ENCODE peak calls at places on chromosomes 13 and 19, in ten cellular contexts. P is neuronal stem cell, V is A549, G is neural progenitor cell, R is prostate gland, C is RWPE1, L is pancreas, N is OCI-LY7, O is GM23338, Y is right cardiac atrium. I is an unnamed sample.

GRCh38 chr13:21738636-21739035 is 67.8 kb downstream of the FGF9 start:
- DNase-seq in R (no peak), G (no peak), O (no peak), C (no peak), V (no peak), L (no peak), P (no peak), Y (no peak), N (no peak), I (no peak)

GRCh38 chr19:13830761-13831481 is 35.7 kb downstream of the ZSWIM4 start:
- DNase-seq in R (no peak), Y (no peak), G (no peak), O (no peak), L (peak; percentile 44), N (no peak), V (peak; percentile 56), P (no peak), C (no peak), I (no peak)

GRCh38 chr19:49147923-49148682 is 7.1 kb downstream of the HRC start:
- DNase-seq in P (no peak), R (no peak), V (no peak), Y (peak; percentile 72), N (no peak), L (no peak), G (no peak), O (no peak), C (no peak), I (no peak)

GRCh38 chr19:7857727-7858701 is 16.2 kb downstream of the PRR36 start:
- DNase-seq in R (no peak), V (no peak), N (peak; percentile 67), Y (no peak), O (peak; percentile 93), G (peak; percentile 90), P (peak; percentile 58), C (no peak), L (no peak), I (no peak)

GRCh38 chr19:49157445-49158224 is at the start of gene TRPM4:
- DNase-seq in V (peak; percentile 84), O (peak; percentile 97), N (no peak), G (peak; percentile 96), L (peak; percentile 96), P (peak; percentile 83), Y (peak; percentile 98), C (peak; percentile 84), R (peak; percentile 94), I (no peak)

GRCh38 chr13:40453666-40454030 is 212.8 kb downstream of the FOXO1 start:
- DNase-seq in P (no peak), V (no peak), N (no peak), L (no peak), R (no peak), G (no peak), C (peak; percentile 81), Y (no peak), O (no peak), I (peak; percentile 94)

GRCh38 chr19:6801397-6802086 is 29.0 kb downstream of the VAV1 start:
- DNase-seq in P (no peak), R (peak; percentile 22), G (no peak), Y (peak; percentile 85), L (peak; percentile 40), V (peak; percentile 87), C (peak; percentile 20), O (peak; percentile 77), N (peak; percentile 97), I (no peak)

GRCh38 chr19:50242586-50242985 is 39.2 kb downstream of the MYH14 start:
- DNase-seq in V (no peak), N (no peak), Y (no peak), C (no peak), R (no peak), P (no peak), L (no peak), O (no peak), G (no peak), I (no peak)

GRCh38 chr13:40404967-40405716 is 261.3 kb downstream of the FOXO1 start:
- DNase-seq in C (no peak), Y (no peak), P (no peak), N (no peak), R (no peak), L (no peak), V (no peak), G (no peak), O (no peak), I (no peak)

GRCh38 chr19:3441986-3442329 is 38.4 kb downstream of the SMIM24 start:
- DNase-seq in R (no peak), O (no peak), C (no peak), N (no peak), L (peak; percentile 41), P (no peak), Y (no peak), G (no peak), V (no peak), I (no peak)

GRCh38 chr19:3441089-3441985 is 39.0 kb downstream of the SMIM24 start:
- DNase-seq in O (no peak), N (no peak), G (no peak), P (no peak), L (no peak), R (no peak), C (no peak), V (no peak), Y (peak; percentile 59), I (no peak)

GRCh38 chr19:3442487-3443071 is 37.7 kb downstream of the SMIM24 start:
- DNase-seq in R (no peak), N (no peak), O (no peak), C (no peak), G (no peak), P (no peak), Y (no peak), V (no peak), L (peak; percentile 30), I (no peak)

GRCh38 chr19:3443840-3444694 is 36.3 kb downstream of the SMIM24 start:
- DNase-seq in O (peak; percentile 80), P (peak; percentile 89), C (no peak), Y (peak; percentile 90), V (no peak), N (no peak), L (peak; percentile 48), R (no peak), G (peak; percentile 91), I (no peak)

GRCh38 chr19:3444695-3445234 is 35.6 kb downstream of the SMIM24 start:
- DNase-seq in R (no peak), C (no peak), O (no peak), Y (no peak), G (no peak), P (no peak), L (no peak), V (no peak), N (no peak), I (no peak)
- H3K27ac ChIP-seq in R (no peak overlapping the region), C (peak overlapping the region; percentile 89), O (no peak overlapping the region), Y (no peak overlapping the region), G (peak overlapping the region; percentile 67), P (peak overlapping the region; percentile 45), L (no peak overlapping the region), V (no peak overlapping the region), N (no peak overlapping the region), I (no peak overlapping the region)

DNA sequence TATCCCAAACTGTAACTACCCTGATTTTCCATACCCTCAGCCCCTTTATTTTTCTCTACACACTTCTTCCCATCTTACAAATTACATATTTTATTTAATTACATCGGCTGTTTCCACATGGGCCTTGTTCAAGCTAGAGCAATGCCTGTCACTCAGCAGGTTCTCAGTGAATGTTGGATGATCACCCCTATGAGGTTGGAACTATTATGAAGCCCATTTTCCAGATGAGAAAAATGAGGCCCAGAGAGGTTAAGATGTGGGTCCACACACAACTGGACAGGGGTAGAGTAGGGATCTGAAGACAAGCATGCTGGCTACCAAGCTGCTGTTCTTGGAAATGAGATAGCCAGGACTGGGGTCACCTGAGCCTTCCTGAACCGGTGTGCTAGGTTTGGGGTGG is 10.0 kb downstream of the MAG start:
- DNase-seq in Y (no peak), O (no peak), C (no peak), P (no peak), L (no peak), G (no peak), N (no peak), R (no peak), V (no peak), I (no peak)
- H3K27ac ChIP-seq in Y (no peak overlapping the region), O (no peak overlapping the region), C (no peak overlapping the region), P (no peak overlapping the region), L (no peak overlapping the region), G (no peak overlapping the region), N (no peak overlapping the region), R (no peak overlapping the region), V (no peak overlapping the region), I (no peak overlapping the region)

GRCh38 chr13:110249326-110249725 is 57.6 kb downstream of the COL4A1 start:
- DNase-seq in G (no peak), L (no peak), N (no peak), V (no peak), C (no peak), R (no peak), O (no peak), P (no peak), Y (no peak), I (no peak)
- H3K27ac ChIP-seq in G (no peak overlapping the region), L (no peak overlapping the region), N (no peak overlapping the region), V (no peak overlapping the region), C (no peak overlapping the region), R (peak overlapping the region; percentile 62), O (no peak overlapping the region), P (no peak overlapping the region), Y (peak overlapping the region; percentile 10), I (no peak overlapping the region)

GRCh38 chr13:94549241-94550029 is 46.5 kb downstream of the TGDS start:
- DNase-seq in R (peak; percentile 94), P (peak; percentile 97), L (peak; percentile 90), C (peak; percentile 88), O (peak; percentile 87), Y (peak; percentile 96), N (peak; percentile 85), V (peak; percentile 94), G (peak; percentile 96), I (peak; percentile 77)
- H3K27ac ChIP-seq in R (peak overlapping the region; percentile 88), P (peak overlapping the region; percentile 90), L (peak overlapping the region; percentile 81), C (peak overlapping the region; percentile 98), O (peak overlapping the region; percentile 95), Y (peak overlapping the region; percentile 74), N (peak overlapping the region; percentile 64), V (peak overlapping the region; percentile 93), G (peak overlapping the region; percentile 90), I (peak overlapping the region; percentile 90)

GRCh38 chr13:23889598-23890224 is 511 bp upstream of the MIPEP start:
- DNase-seq in O (peak; percentile 6), N (peak; percentile 25), L (no peak), Y (no peak), R (no peak), C (peak; percentile 12), V (peak; percentile 1), P (peak; percentile 33), G (peak; percentile 46), I (no peak)
- H3K27ac ChIP-seq in O (no peak overlapping the region), N (no peak overlapping the region), L (no peak overlapping the region), Y (no peak overlapping the region), R (peak overlapping the region; percentile 83), C (peak overlapping the region; percentile 90), V (peak overlapping the region; percentile 71), P (no peak overlapping the region), G (no peak overlapping the region), I (peak overlapping the region; percentile 76)

DNA sequence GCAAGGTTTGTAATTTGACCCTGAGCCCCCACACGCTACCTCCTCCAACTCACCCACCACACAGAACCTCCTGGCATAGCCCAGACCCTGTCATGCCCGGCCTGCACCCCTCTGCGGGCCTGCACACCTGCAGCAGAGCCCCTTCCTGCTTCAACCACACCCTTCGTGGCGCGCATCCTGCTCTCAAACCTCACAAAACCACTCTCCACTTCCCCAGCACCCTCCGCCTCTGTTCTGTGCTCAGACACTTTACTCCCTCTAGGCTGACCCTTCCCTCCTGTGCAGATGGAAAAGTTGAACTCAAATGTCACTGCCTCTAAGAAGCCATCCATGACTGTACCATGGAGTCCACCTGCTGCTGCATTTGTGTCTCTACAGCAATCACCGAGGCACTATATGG is 28.5 kb downstream of the FAAP24 start:
- DNase-seq in G (no peak), V (no peak), O (no peak), Y (no peak), P (no peak), C (no peak), N (no peak), L (no peak), R (no peak), I (no peak)
- H3K27ac ChIP-seq in G (no peak overlapping the region), V (no peak overlapping the region), O (no peak overlapping the region), Y (no peak overlapping the region), P (no peak overlapping the region), C (no peak overlapping the region), N (no peak overlapping the region), L (no peak overlapping the region), R (no peak overlapping the region), I (no peak overlapping the region)

I was measured in epithelial cell of prostate.